ENCODE peak calls at places on chromosomes 6 and 20, in four cellular contexts. One of them, this sample, is unnamed.

GRCh38 chr6:110414669-110415296 is 592 bp downstream of the DDO start:
- DNase-seq in A673: no peak
- DNase-seq in PC-3: no peak
- DNase-seq in astrocyte: peak; percentile 2
- DNase-seq in this sample: peak; percentile 32

GRCh38 chr6:131773284-131773950 is 34.4 kb upstream of the ENPP1 start:
- DNase-seq in A673: no peak
- DNase-seq in PC-3: no peak
- DNase-seq in astrocyte: peak; percentile 25
- DNase-seq in this sample: no peak

GRCh38 chr20:23445596-23446217 is 6.2 kb downstream of the CSTL1 start:
- DNase-seq in A673: no peak
- DNase-seq in PC-3: peak; percentile 93
- DNase-seq in astrocyte: peak; percentile 85
- DNase-seq in this sample: peak; percentile 67

GRCh38 chr20:1377341-1377871 is 15.4 kb downstream of the FKBP1A start:
- DNase-seq in A673: no peak
- DNase-seq in PC-3: peak; percentile 55
- DNase-seq in astrocyte: no peak
- DNase-seq in this sample: no peak

GRCh38 chr6:157682856-157683481 is 140.1 kb upstream of the SNX9 start:
- DNase-seq in A673: no peak
- DNase-seq in PC-3: peak; percentile 66
- DNase-seq in astrocyte: peak; percentile 14
- DNase-seq in this sample: peak; percentile 26

GRCh38 chr6:100462990-100463684 is 1.6 kb downstream of the SIM1 start:
- DNase-seq in A673: no peak
- DNase-seq in PC-3: no peak
- DNase-seq in astrocyte: no peak
- DNase-seq in this sample: no peak

GRCh38 chr20:46963196-46963529 is 68.5 kb downstream of the EYA2 start:
- DNase-seq in A673: no peak
- DNase-seq in PC-3: peak; percentile 27
- DNase-seq in astrocyte: no peak
- DNase-seq in this sample: no peak

GRCh38 chr6:155333414-155333813 is 19.1 kb upstream of the TFB1M start:
- DNase-seq in A673: no peak
- DNase-seq in PC-3: no peak
- DNase-seq in astrocyte: no peak
- DNase-seq in this sample: no peak

GRCh38 chr6:69846312-69846711 is 20.0 kb upstream of the COL19A1 start:
- DNase-seq in A673: no peak
- DNase-seq in PC-3: no peak
- DNase-seq in astrocyte: no peak
- DNase-seq in this sample: no peak

GRCh38 chr6:118776607-118777549 is 117.1 kb upstream of the ASF1A start:
- DNase-seq in A673: peak; percentile 79
- DNase-seq in PC-3: peak; percentile 87
- DNase-seq in astrocyte: peak; percentile 90
- DNase-seq in this sample: peak; percentile 90

DNA sequence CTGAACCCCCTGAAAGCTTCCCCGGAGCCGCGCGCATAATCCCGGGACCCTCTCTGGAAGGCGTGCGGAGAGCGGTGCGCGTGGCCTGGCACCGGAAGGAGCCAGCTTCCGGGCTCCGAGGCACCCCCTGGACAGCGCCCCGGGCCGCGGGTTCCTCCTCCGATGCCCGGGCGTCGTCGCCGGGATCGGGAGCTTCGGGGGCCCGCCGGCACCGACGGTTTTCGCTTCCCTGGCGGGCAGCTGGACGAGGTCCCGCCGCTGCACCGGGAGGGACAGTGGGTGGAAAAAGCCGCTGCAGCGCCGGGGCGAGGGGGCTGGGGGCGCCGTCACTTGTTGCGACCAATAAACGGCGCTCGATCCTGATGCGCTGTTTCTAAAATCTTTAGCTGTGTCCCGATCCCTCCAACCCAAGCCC is 573 bp upstream of the SLC35D3 start:
- DNase-seq in A673: no peak
- DNase-seq in PC-3: no peak
- DNase-seq in astrocyte: no peak
- DNase-seq in this sample: no peak
- TF ChIP-seq EZH2 in A673: peak; percentile 56
- TF ChIP-seq EZH2 in PC-3: peak; percentile 18
- TF ChIP-seq EZH2 in astrocyte: peak; percentile 77
- TF ChIP-seq EZH2 in this sample: no peak

DNA sequence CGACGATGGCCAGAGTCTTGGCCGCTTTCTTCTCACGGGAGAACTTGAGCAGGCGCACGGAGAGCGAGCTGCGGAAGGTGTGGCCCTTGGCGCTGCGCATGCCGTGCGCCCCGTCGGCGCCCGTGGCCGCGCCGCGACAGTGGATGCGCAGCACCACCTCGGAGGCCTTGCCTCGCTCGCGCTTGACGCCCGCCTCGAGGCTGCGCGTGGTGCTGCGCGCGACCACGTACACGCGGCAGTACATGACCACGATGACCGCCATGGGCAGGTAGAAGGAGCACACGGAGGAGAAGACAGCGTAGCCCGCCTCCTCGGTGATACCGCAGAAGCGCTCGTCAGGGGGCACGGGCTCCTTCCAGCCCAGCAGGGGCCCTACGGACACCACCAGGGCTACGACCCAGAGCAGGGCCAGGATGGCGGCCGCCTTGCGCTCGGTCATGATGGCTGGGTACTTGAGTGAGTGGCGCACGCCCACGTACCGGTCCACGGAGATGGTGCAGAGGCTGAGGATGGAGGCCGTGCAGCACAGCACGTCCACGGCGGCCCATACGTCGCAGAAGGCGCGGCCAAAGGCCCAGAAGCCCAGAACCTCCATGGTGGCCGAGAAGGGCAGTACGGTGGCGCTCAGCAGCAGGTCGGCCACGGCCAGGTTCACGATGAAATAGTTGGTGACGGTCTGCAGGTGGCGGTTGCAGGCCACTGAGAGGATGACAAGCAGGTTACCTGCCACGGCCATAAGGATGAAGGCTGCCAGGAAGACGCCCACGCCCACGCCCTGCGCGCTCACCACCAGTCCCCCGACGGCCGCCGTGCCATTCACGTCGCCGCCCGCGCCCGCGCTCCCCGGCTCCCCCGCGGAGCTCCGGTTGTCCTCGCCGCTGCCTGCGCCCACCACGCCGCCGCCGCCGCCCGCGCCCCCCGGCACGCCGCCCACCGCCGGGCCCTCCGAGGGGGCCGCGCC is 232.8 kb upstream of the RNF24 start:
- DNase-seq in A673: peak; percentile 51
- DNase-seq in PC-3: no peak
- DNase-seq in astrocyte: no peak
- DNase-seq in this sample: no peak
- TF ChIP-seq EZH2 in A673: no peak
- TF ChIP-seq EZH2 in PC-3: no peak
- TF ChIP-seq EZH2 in astrocyte: no peak
- TF ChIP-seq EZH2 in this sample: no peak

GRCh38 chr6:40587240-40588069 is at the start of gene LRFN2:
- DNase-seq in A673: peak; percentile 93
- DNase-seq in PC-3: peak; percentile 63
- DNase-seq in astrocyte: peak; percentile 51
- DNase-seq in this sample: peak; percentile 61

GRCh38 chr6:40586369-40586768 is 795 bp downstream of the LRFN2 start:
- DNase-seq in A673: peak; percentile 37
- DNase-seq in PC-3: no peak
- DNase-seq in astrocyte: no peak
- DNase-seq in this sample: no peak

GRCh38 chr6:40586800-40587201 is 363 bp downstream of the LRFN2 start:
- DNase-seq in A673: peak; percentile 46
- DNase-seq in PC-3: no peak
- DNase-seq in astrocyte: no peak
- DNase-seq in this sample: peak; percentile 1

GRCh38 chr6:40588070-40588384 is 863 bp upstream of the LRFN2 start:
- DNase-seq in A673: no peak
- DNase-seq in PC-3: no peak
- DNase-seq in astrocyte: no peak
- DNase-seq in this sample: no peak

GRCh38 chr6:40588480-40588879 is 1.3 kb upstream of the LRFN2 start:
- DNase-seq in A673: no peak
- DNase-seq in PC-3: no peak
- DNase-seq in astrocyte: no peak
- DNase-seq in this sample: no peak
- TF ChIP-seq EZH2 in A673: no peak
- TF ChIP-seq EZH2 in PC-3: no peak
- TF ChIP-seq EZH2 in astrocyte: no peak
- TF ChIP-seq EZH2 in this sample: no peak

GRCh38 chr6:98835149-98836024 is 1.0 kb downstream of the POU3F2 start:
- DNase-seq in A673: peak; percentile 57
- DNase-seq in PC-3: no peak
- DNase-seq in astrocyte: peak; percentile 38
- DNase-seq in this sample: peak; percentile 54

GRCh38 chr6:98836025-98836961 is 1.9 kb downstream of the POU3F2 start:
- DNase-seq in A673: peak; percentile 37
- DNase-seq in PC-3: no peak
- DNase-seq in astrocyte: no peak
- DNase-seq in this sample: no peak

GRCh38 chr6:98833101-98834059 is 994 bp upstream of the POU3F2 start:
- DNase-seq in A673: peak; percentile 80
- DNase-seq in PC-3: peak; percentile 10
- DNase-seq in astrocyte: peak; percentile 53
- DNase-seq in this sample: peak; percentile 62

GRCh38 chr6:98832282-98833100 is 1.9 kb upstream of the POU3F2 start:
- DNase-seq in A673: peak; percentile 43
- DNase-seq in PC-3: peak; percentile 32
- DNase-seq in astrocyte: peak; percentile 92
- DNase-seq in this sample: peak; percentile 60

GRCh38 chr6:98834060-98835031 is at the start of gene POU3F2:
- DNase-seq in A673: peak; percentile 99
- DNase-seq in PC-3: peak; percentile 61
- DNase-seq in astrocyte: peak; percentile 98
- DNase-seq in this sample: peak; percentile 99
- TF ChIP-seq EZH2 in A673: no peak
- TF ChIP-seq EZH2 in PC-3: no peak
- TF ChIP-seq EZH2 in astrocyte: no peak
- TF ChIP-seq EZH2 in this sample: no peak

DNA sequence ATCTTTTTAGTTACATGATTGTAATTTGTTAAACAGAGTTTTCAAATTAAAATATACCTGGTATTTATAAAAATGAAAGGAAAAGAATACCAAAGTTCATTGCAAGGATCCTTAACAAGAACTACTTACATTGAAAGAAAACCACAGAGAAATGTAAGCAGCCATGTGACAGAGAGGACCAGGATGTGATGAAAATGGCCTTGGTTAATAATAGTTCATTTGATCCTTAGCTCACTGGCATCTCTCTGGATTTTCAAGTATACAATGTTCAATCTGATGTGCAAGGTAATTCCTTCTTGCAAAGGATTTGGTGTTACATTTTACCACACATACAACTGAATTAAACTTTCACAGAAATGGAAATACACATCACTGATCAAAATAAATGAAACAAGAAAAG is 22.8 kb upstream of the HLA-A start:
- DNase-seq in A673: no peak
- DNase-seq in PC-3: no peak
- DNase-seq in astrocyte: no peak
- DNase-seq in this sample: no peak
- TF ChIP-seq EZH2 in A673: no peak
- TF ChIP-seq EZH2 in PC-3: no peak
- TF ChIP-seq EZH2 in astrocyte: no peak
- TF ChIP-seq EZH2 in this sample: no peak

GRCh38 chr6:108114861-108115597 is 40.5 kb upstream of the OSTM1 start:
- DNase-seq in A673: peak; percentile 77
- DNase-seq in PC-3: peak; percentile 34
- DNase-seq in astrocyte: peak; percentile 76
- DNase-seq in this sample: peak; percentile 82
- TF ChIP-seq EZH2 in A673: no peak
- TF ChIP-seq EZH2 in PC-3: no peak
- TF ChIP-seq EZH2 in astrocyte: no peak
- TF ChIP-seq EZH2 in this sample: peak; percentile 79

DNA sequence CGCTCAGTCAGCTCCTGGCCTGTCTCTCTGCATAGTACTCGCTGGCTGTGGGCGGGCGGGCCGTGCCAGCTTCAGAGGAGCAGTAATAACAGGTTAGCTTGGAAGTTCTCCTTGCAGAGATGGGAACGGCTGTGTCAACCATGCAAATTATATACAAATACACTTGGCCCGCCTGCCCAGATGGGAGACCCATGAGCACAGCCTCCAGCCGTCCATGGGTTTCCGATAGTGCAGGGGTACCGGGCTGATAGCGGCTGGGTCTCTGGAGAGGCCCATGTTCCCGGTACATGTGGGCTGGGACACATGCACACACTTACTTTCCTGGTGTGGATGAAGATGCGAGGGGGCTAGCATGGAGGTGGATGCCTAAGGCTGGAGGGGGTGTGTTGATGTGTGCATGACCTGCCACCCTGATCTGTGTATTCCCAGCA is 12.8 kb upstream of the ZNF831 start:
- DNase-seq in A673: no peak
- DNase-seq in PC-3: no peak
- DNase-seq in astrocyte: no peak
- DNase-seq in this sample: no peak
- TF ChIP-seq EZH2 in A673: no peak
- TF ChIP-seq EZH2 in PC-3: no peak
- TF ChIP-seq EZH2 in astrocyte: no peak
- TF ChIP-seq EZH2 in this sample: no peak

DNA sequence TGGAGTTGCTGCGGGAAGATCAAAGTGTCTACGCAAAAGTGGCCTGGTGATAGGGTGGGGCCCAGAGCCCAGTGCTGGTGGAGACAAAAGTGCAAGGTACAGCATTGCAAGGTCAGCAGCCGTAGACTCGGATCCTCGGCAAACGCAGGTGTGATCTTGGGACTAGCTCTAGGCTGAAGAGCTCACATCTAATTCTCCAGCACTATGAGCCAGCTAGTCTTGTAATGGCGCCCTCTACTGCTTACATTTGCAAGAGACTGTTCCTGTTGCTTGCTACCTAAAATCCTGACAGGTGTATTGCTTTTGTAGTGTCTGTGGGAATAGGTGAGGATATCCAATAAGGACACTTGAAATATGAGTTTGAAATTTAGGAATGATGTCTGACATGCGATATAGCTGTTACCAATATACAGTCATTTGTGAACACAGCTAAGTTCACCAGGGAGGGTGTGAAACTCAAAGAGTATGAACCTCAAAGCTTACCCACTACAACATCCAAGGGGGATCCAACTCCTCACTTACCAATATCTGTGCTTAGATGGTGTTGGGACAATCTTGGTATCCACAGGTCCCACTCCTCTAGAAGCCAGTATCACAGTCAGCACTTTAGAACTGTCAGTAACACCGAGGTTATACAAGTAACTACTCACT is 58.4 kb downstream of the PDE7B start:
- DNase-seq in A673: peak; percentile 60
- DNase-seq in PC-3: peak; percentile 74
- DNase-seq in astrocyte: no peak
- DNase-seq in this sample: peak; percentile 25
- TF ChIP-seq EZH2 in A673: no peak
- TF ChIP-seq EZH2 in PC-3: no peak
- TF ChIP-seq EZH2 in astrocyte: no peak
- TF ChIP-seq EZH2 in this sample: no peak

DNA sequence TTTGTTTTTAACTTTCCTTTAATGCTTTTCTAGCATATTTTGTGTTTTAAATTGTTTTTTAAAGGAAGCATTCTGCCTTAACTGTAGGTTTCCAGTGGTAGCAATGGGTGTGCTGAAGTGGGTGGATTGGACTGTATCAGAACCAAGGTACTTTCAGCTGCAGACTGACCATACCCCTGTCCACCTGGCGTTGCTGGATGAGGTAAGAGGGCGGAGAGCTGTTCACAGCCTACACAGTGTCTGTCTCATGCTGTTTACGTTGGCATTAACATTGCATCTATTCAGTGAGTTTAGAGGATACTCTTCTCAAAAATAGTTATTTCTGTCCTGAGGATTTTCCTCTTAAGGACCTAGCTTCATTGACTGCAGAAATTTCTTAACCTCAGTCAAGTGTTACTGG is 11.9 kb downstream of the NELFCD start:
- DNase-seq in A673: no peak
- DNase-seq in PC-3: no peak
- DNase-seq in astrocyte: no peak
- DNase-seq in this sample: no peak
- TF ChIP-seq EZH2 in A673: no peak
- TF ChIP-seq EZH2 in PC-3: no peak
- TF ChIP-seq EZH2 in astrocyte: no peak
- TF ChIP-seq EZH2 in this sample: no peak

This sample was measured in fibroblast of lung.